ENCODE peak calls at places on chromosome 16, in four cellular contexts. One of them, this sample, is unnamed.

GRCh38 chr16:68704232-68704867 is 32.7 kb upstream of the CDH1 start:
- DNase-seq in ovary: peak
- DNase-seq in prostate gland: peak
- DNase-seq in CD8-positive, alpha-beta T cell: peak
- DNase-seq in this sample: peak

GRCh38 chr16:10878644-10879498 is 1.9 kb downstream of the CIITA start:
- DNase-seq in ovary: peak
- DNase-seq in prostate gland: no peak
- DNase-seq in CD8-positive, alpha-beta T cell: no peak
- DNase-seq in this sample: no peak

GRCh38 chr16:47872228-47872627 is 283.6 kb downstream of the ABCC12 start:
- DNase-seq in ovary: no peak
- DNase-seq in prostate gland: no peak
- DNase-seq in CD8-positive, alpha-beta T cell: no peak
- DNase-seq in this sample: no peak

GRCh38 chr16:11175106-11175795 is 80.8 kb downstream of the SOCS1 start:
- DNase-seq in ovary: no peak
- DNase-seq in prostate gland: no peak
- DNase-seq in CD8-positive, alpha-beta T cell: no peak
- DNase-seq in this sample: no peak

GRCh38 chr16:24635900-24636610 is 93.4 kb upstream of the TNRC6A start:
- DNase-seq in ovary: peak
- DNase-seq in prostate gland: peak
- DNase-seq in CD8-positive, alpha-beta T cell: no peak
- DNase-seq in this sample: peak

GRCh38 chr16:78931267-78932060 is 669.1 kb downstream of the MAF start:
- DNase-seq in ovary: no peak
- DNase-seq in prostate gland: no peak
- DNase-seq in CD8-positive, alpha-beta T cell: no peak
- DNase-seq in this sample: no peak

GRCh38 chr16:78348886-78349285 is 249.4 kb downstream of the WWOX start:
- DNase-seq in ovary: no peak
- DNase-seq in prostate gland: no peak
- DNase-seq in CD8-positive, alpha-beta T cell: no peak
- DNase-seq in this sample: no peak

GRCh38 chr16:4021070-4021779 is 95.0 kb downstream of the ADCY9 start:
- DNase-seq in ovary: no peak
- DNase-seq in prostate gland: peak
- DNase-seq in CD8-positive, alpha-beta T cell: no peak
- DNase-seq in this sample: no peak

GRCh38 chr16:17381784-17382183 is 89.0 kb downstream of the XYLT1 start:
- DNase-seq in ovary: no peak
- DNase-seq in prostate gland: no peak
- DNase-seq in CD8-positive, alpha-beta T cell: no peak
- DNase-seq in this sample: no peak

GRCh38 chr16:23436992-23437391 is 16.0 kb downstream of the COG7 start:
- DNase-seq in ovary: no peak
- DNase-seq in prostate gland: no peak
- DNase-seq in CD8-positive, alpha-beta T cell: no peak
- DNase-seq in this sample: no peak

GRCh38 chr16:81900456-81900855 is 110.8 kb downstream of the SDR42E1 start:
- DNase-seq in ovary: no peak
- DNase-seq in prostate gland: no peak
- DNase-seq in CD8-positive, alpha-beta T cell: no peak
- DNase-seq in this sample: no peak

GRCh38 chr16:62034236-62035114 is 1.8 kb downstream of the CDH8 start:
- DNase-seq in ovary: no peak
- DNase-seq in prostate gland: no peak
- DNase-seq in CD8-positive, alpha-beta T cell: no peak
- DNase-seq in this sample: no peak

GRCh38 chr16:51175081-51175480 is 24.0 kb upstream of the SALL1 start:
- DNase-seq in ovary: no peak
- DNase-seq in prostate gland: no peak
- DNase-seq in CD8-positive, alpha-beta T cell: no peak
- DNase-seq in this sample: no peak

GRCh38 chr16:23584186-23585076 is 11.7 kb downstream of the NDUFAB1 start:
- DNase-seq in ovary: no peak
- DNase-seq in prostate gland: no peak
- DNase-seq in CD8-positive, alpha-beta T cell: no peak
- DNase-seq in this sample: no peak

GRCh38 chr16:83310816-83311215 is 497.0 kb upstream of the HSBP1 start:
- DNase-seq in ovary: no peak
- DNase-seq in prostate gland: no peak
- DNase-seq in CD8-positive, alpha-beta T cell: no peak
- DNase-seq in this sample: no peak

GRCh38 chr16:47204736-47205499 is 61.2 kb upstream of the NETO2 start:
- DNase-seq in ovary: no peak
- DNase-seq in prostate gland: no peak
- DNase-seq in CD8-positive, alpha-beta T cell: no peak
- DNase-seq in this sample: no peak

DNA sequence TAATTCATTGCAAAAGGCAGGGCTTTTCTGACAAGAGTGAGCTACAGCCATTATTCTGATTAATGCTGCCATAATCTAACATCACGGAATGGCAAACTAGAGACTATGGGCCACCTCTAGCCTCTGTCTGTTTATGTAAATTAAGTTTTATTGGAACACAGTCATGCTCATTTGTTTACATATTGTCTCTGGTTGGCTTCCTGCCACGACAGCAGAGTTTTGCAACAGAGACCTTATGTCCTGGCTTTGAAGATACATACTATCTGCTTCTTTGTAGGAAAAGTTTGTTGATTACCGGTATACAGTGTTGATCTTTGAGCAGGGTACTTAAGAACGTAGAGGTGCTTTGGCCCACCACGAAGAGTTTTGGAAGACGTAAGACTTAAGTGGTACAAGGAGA is 715.9 kb upstream of the RBFOX1 start:
- DNase-seq in ovary: no peak
- DNase-seq in prostate gland: peak
- DNase-seq in CD8-positive, alpha-beta T cell: no peak
- DNase-seq in this sample: no peak
- TF ChIP-seq CTCF in ovary: no peak
- TF ChIP-seq CTCF in prostate gland: no peak
- TF ChIP-seq CTCF in CD8-positive, alpha-beta T cell: no peak
- TF ChIP-seq CTCF in this sample: no peak

DNA sequence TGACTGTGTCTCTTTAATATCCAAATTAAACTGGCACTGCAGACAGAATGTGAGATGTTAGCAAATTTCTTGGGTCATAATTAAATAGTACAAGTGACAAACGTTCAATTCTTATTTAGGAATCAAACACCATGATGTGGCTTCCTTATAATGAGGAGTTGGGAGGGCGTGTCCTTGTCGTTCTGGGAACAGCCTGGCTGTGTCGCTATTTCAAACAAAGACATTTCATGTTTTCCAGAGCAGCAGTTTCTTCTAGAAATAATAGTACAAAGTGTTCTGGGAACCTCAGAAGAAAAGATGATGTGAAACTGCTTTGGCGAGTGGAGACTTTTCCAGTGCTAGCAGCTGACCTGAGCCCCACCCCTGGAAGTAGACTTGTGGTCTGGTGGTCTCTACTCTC is 301.7 kb upstream of the N4BP1 start:
- DNase-seq in ovary: no peak
- DNase-seq in prostate gland: no peak
- DNase-seq in CD8-positive, alpha-beta T cell: no peak
- DNase-seq in this sample: no peak
- TF ChIP-seq CTCF in ovary: no peak
- TF ChIP-seq CTCF in prostate gland: no peak
- TF ChIP-seq CTCF in CD8-positive, alpha-beta T cell: no peak
- TF ChIP-seq CTCF in this sample: no peak

GRCh38 chr16:88454315-88455057 is 1.4 kb downstream of the ZFPM1 start:
- DNase-seq in ovary: no peak
- DNase-seq in prostate gland: no peak
- DNase-seq in CD8-positive, alpha-beta T cell: peak
- DNase-seq in this sample: no peak
- TF ChIP-seq CTCF in ovary: no peak
- TF ChIP-seq CTCF in prostate gland: peak
- TF ChIP-seq CTCF in CD8-positive, alpha-beta T cell: no peak
- TF ChIP-seq CTCF in this sample: no peak

GRCh38 chr16:66273644-66274334 is 92.7 kb upstream of the CDH5 start:
- DNase-seq in ovary: no peak
- DNase-seq in prostate gland: no peak
- DNase-seq in CD8-positive, alpha-beta T cell: no peak
- DNase-seq in this sample: peak
- TF ChIP-seq CTCF in ovary: no peak
- TF ChIP-seq CTCF in prostate gland: no peak
- TF ChIP-seq CTCF in CD8-positive, alpha-beta T cell: no peak
- TF ChIP-seq CTCF in this sample: no peak

DNA sequence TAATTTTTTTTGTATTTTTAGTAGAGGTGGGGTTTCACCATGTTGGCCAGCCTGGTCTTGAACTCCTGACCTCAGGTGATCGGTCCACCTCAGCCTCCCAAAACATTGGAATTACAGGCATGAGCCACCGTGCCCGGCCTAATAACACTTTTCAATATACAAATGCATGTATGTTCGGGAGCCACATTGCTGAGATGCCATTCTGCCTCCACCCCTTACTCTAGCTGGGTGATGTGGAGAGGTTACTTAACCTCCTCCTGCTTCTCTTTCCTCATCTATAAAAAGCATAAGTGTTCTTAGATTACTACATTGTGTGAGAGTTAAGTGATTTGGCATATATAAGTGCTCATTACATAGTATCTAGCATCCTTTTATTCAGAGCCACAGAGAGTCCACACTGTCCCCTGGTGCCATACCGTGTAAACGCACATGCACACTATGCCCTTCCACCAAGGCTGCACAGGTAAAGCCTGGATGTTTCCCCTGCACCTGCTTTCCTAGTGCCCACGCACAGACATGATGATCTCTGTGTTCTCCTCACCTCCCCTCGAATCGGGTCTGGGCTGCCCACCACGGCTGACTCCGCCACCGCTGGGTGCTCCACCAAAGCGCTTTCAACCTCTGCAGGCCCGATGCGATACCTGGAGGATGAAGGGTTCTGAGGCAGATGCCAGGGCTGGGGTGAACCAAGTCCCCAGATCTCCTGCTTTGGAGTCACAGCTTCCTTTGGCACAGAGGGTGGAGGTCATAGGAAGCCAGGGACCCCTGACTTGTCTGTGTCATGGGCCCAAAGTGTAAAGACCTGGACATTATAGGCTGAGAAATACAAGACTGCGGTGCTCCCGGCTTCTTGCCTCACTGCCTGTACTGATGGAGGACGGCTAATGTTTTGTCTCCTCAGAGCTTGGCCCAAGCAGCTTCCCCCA is 49.0 kb upstream of the ACSM2B start:
- DNase-seq in ovary: no peak
- DNase-seq in prostate gland: no peak
- DNase-seq in CD8-positive, alpha-beta T cell: no peak
- DNase-seq in this sample: peak
- TF ChIP-seq CTCF in ovary: no peak
- TF ChIP-seq CTCF in prostate gland: no peak
- TF ChIP-seq CTCF in CD8-positive, alpha-beta T cell: no peak
- TF ChIP-seq CTCF in this sample: no peak

GRCh38 chr16:703406-703805 is 2.2 kb downstream of the FBXL16 start:
- DNase-seq in ovary: no peak
- DNase-seq in prostate gland: no peak
- DNase-seq in CD8-positive, alpha-beta T cell: no peak
- DNase-seq in this sample: no peak
- TF ChIP-seq CTCF in ovary: no peak
- TF ChIP-seq CTCF in prostate gland: no peak
- TF ChIP-seq CTCF in CD8-positive, alpha-beta T cell: no peak
- TF ChIP-seq CTCF in this sample: no peak